ENCODE peak calls at places on chromosomes 1 and 21, in six cellular contexts. O is A549, U is EL, G is T-cell, Q is COR-L47, Z is SJSA1. Y is an unnamed sample.

GRCh38 chr1:243256590-243256989 is 749 bp downstream of the SDCCAG8 start:
- DNase-seq in U (no peak), G (no peak), Z (no peak), Q (no peak), O (no peak), Y (no peak)

GRCh38 chr1:76862447-76862846 is 4.8 kb upstream of the ST6GALNAC5 start:
- DNase-seq in Q (no peak), O (no peak), G (no peak), U (peak; percentile 92), Z (no peak), Y (no peak)

GRCh38 chr1:224108991-224109390 is 4.9 kb upstream of the FBXO28 start:
- DNase-seq in G (no peak), U (no peak), O (no peak), Q (no peak), Z (no peak), Y (no peak)

GRCh38 chr21:37074195-37074510 is 1.1 kb downstream of the TTC3 start:
- DNase-seq in O (no peak), U (peak; percentile 21), Q (no peak), G (no peak), Z (no peak), Y (no peak)

GRCh38 chr1:212328248-212328647 is 43.0 kb downstream of the PPP2R5A start:
- DNase-seq in Z (no peak), U (no peak), G (no peak), O (no peak), Q (no peak), Y (no peak)

GRCh38 chr1:32742956-32743355 is 40.4 kb upstream of the SYNC start:
- DNase-seq in Z (no peak), O (no peak), U (no peak), G (no peak), Q (no peak), Y (no peak)

GRCh38 chr1:192516776-192517297 is 58.7 kb upstream of the RGS1 start:
- DNase-seq in Q (no peak), Z (no peak), U (no peak), O (no peak), G (peak; percentile 66), Y (peak; percentile 89)

GRCh38 chr1:212518188-212518951 is 85.7 kb downstream of the NENF start:
- DNase-seq in Z (no peak), O (peak; percentile 28), G (no peak), Q (no peak), U (peak; percentile 50), Y (no peak)

GRCh38 chr1:182761396-182762395 is 27.9 kb upstream of the NPL start:
- DNase-seq in G (no peak), Z (no peak), Q (no peak), O (no peak), U (peak; percentile 3), Y (no peak)

GRCh38 chr1:90391116-90391515 is 326.0 kb downstream of the BARHL2 start:
- DNase-seq in O (no peak), U (no peak), Z (peak; percentile 47), Q (no peak), G (no peak), Y (no peak)